ENCODE peak calls at places on chromosome X, in seven cellular contexts. Q is SK-N-SH, H is HepG2, F is HCT116, W is K562, L is GM12878, T is H1. R is an unnamed sample.

GRCh38 chrX:7346021-7346420 is 198.1 kb upstream of the PUDP start:
- DNase-seq in Q (no peak), H (no peak), F (no peak), W (no peak), L (no peak), T (no peak), R (no peak)

GRCh38 chrX:107704181-107704580 is 71.4 kb downstream of the TSC22D3 start:
- DNase-seq in Q (no peak), H (no peak), F (no peak), W (no peak), L (no peak), T (no peak), R (no peak)

GRCh38 chrX:37603938-37604409 is 32.5 kb downstream of the LANCL3 start:
- DNase-seq in Q (no peak), H (no peak), F (no peak), W (no peak), L (peak; percentile 2), T (no peak), R (no peak)

GRCh38 chrX:110795645-110796510 is at the start of gene CHRDL1:
- DNase-seq in Q (peak; percentile 75), H (no peak), F (no peak), W (no peak), L (no peak), T (peak; percentile 55), R (peak; percentile 16)

GRCh38 chrX:65127804-65128203 is 151.6 kb upstream of the ZC4H2 start:
- DNase-seq in Q (no peak), H (no peak), F (no peak), W (no peak), L (no peak), T (no peak), R (no peak)

GRCh38 chrX:123087326-123087725 is 96.8 kb upstream of the GRIA3 start:
- DNase-seq in Q (no peak), H (peak; percentile 81), F (no peak), W (no peak), L (no peak), T (no peak), R (no peak)

GRCh38 chrX:152904151-152905080 is 6.5 kb downstream of the ZNF185 start:
- DNase-seq in Q (peak; percentile 86), H (no peak), F (no peak), W (peak; percentile 76), L (no peak), T (peak; percentile 77), R (peak; percentile 48)

GRCh38 chrX:153226344-153227190 is 47.5 kb downstream of the MAGEA1 start:
- DNase-seq in Q (no peak), H (no peak), F (peak; percentile 67), W (peak; percentile 93), L (no peak), T (peak; percentile 86), R (no peak)

GRCh38 chrX:121987163-121987562 is 939.8 kb downstream of the GLUD2 start:
- DNase-seq in Q (peak; percentile 1), H (no peak), F (no peak), W (no peak), L (no peak), T (no peak), R (no peak)

GRCh38 chrX:88135735-88136134 is 611.3 kb upstream of the CPXCR1 start:
- DNase-seq in Q (no peak), H (peak; percentile 1), F (no peak), W (no peak), L (no peak), T (no peak), R (no peak)

GRCh38 chrX:120301497-120301896 is 9.8 kb downstream of the TMEM255A start:
- DNase-seq in Q (no peak), H (no peak), F (no peak), W (no peak), L (no peak), T (no peak), R (no peak)

GRCh38 chrX:106177106-106177981 is 9.2 kb downstream of the PWWP3B start:
- DNase-seq in Q (no peak), H (no peak), F (no peak), W (no peak), L (no peak), T (peak; percentile 72), R (no peak)

GRCh38 chrX:28586891-28587635 is at the start of gene IL1RAPL1:
- DNase-seq in Q (no peak), H (no peak), F (no peak), W (no peak), L (no peak), T (no peak), R (peak; percentile 16)

GRCh38 chrX:47628980-47629379 is 750 bp downstream of the CFP start:
- DNase-seq in Q (no peak), H (no peak), F (no peak), W (no peak), L (no peak), T (no peak), R (peak; percentile 83)

GRCh38 chrX:76605390-76605789 is 177.9 kb downstream of the MAGEE1 start:
- DNase-seq in Q (no peak), H (no peak), F (no peak), W (no peak), L (no peak), T (no peak), R (no peak)

GRCh38 chrX:13821740-13822139 is 4.8 kb upstream of the GPM6B start:
- DNase-seq in Q (no peak), H (no peak), F (no peak), W (no peak), L (no peak), T (no peak), R (no peak)

GRCh38 chrX:53000447-53001208 is 42.3 kb upstream of the FAM156A start:
- DNase-seq in Q (no peak), H (no peak), F (no peak), W (no peak), L (no peak), T (no peak), R (no peak)

GRCh38 chrX:21408776-21409175 is 34.6 kb downstream of the CNKSR2 start:
- DNase-seq in Q (no peak), H (no peak), F (no peak), W (no peak), L (no peak), T (no peak), R (no peak)

GRCh38 chrX:123217077-123217476 is 33.0 kb downstream of the GRIA3 start:
- DNase-seq in Q (no peak), H (no peak), F (no peak), W (peak; percentile 74), L (no peak), T (no peak), R (no peak)

GRCh38 chrX:133668225-133668931 is 253.1 kb upstream of the GPC4 start:
- DNase-seq in Q (no peak), H (no peak), F (no peak), W (no peak), L (no peak), T (no peak), R (no peak)
- TF ChIP-seq JUND in Q (no peak), H (no peak), F (no peak), W (no peak), L (no peak), T (no peak), R (no peak)

DNA sequence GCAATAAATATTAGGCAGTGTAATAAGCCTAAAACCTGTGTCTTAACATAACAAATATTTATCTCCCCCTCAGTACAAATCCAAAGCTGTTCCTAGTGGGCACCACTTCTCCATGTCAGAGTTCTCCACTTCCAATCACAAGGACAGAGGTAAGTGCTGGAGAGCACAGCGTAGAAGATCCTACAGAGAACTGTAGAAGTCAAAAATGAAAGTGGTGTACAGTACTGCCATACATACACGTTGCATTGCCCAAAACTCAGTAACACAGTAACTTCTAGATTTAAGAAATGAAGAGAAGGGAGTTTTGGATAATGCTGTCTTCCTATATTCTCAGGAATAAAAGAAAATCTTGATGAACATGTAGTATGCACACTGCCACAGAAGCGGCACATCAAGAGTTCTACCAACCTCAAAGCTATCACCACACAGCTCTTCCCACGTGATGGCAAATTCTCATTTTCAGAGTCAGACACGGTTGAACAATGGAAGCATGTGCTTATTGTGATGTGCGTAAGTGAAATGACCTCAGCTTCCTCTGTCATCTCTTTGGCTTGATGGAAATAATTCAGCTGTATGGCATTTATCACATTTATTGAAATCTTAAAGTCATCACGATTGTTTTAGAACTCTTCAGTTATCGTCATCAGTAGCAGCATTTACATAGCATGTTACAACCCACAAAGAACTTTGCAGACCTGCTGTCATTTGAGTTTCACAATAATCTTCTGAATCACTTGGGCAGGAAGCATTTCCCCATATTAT is 27.1 kb upstream of the SPANXN4 start:
- DNase-seq in Q (no peak), H (no peak), F (no peak), W (no peak), L (no peak), T (no peak), R (peak; percentile 0)
- TF ChIP-seq JUND in Q (no peak), H (no peak), F (no peak), W (no peak), L (no peak), T (no peak), R (no peak)

DNA sequence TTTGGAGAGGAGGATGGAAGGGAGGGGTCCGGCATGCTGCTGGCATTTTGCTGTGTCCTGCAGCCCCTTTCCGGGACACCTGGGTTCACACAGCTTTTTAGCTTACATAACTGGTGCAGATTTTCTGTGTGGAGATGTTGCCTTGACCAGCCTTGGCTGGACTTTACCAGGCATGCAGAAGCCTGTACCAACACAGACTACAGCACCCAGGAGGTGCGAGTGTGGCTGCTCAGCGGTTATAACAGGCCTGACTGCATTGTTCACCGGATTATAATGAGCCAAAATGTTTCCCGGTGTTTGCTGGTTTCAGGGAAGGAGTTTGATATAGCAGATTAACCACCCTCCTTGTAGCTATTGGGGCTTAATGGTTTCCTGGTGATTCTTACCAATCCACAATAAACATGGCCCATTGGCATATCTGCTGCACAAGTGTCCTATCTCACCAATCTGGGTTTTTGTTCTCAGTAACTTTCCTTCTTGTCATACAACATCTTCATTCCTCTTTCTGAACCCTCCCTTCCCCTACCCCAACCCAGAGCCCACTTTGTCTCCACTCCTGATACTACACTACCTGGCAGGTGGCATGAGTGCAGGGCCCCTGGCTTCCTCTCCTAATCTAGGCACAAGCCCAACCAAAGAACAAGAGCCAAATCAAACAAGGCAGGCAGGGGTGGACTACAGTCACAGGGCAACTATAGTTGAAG is 3.9 kb downstream of the RPL10 start:
- DNase-seq in Q (no peak), H (no peak), F (no peak), W (no peak), L (no peak), T (no peak), R (no peak)
- TF ChIP-seq JUND in Q (peak; percentile 1), H (no peak), F (no peak), W (no peak), L (no peak), T (no peak), R (no peak)

DNA sequence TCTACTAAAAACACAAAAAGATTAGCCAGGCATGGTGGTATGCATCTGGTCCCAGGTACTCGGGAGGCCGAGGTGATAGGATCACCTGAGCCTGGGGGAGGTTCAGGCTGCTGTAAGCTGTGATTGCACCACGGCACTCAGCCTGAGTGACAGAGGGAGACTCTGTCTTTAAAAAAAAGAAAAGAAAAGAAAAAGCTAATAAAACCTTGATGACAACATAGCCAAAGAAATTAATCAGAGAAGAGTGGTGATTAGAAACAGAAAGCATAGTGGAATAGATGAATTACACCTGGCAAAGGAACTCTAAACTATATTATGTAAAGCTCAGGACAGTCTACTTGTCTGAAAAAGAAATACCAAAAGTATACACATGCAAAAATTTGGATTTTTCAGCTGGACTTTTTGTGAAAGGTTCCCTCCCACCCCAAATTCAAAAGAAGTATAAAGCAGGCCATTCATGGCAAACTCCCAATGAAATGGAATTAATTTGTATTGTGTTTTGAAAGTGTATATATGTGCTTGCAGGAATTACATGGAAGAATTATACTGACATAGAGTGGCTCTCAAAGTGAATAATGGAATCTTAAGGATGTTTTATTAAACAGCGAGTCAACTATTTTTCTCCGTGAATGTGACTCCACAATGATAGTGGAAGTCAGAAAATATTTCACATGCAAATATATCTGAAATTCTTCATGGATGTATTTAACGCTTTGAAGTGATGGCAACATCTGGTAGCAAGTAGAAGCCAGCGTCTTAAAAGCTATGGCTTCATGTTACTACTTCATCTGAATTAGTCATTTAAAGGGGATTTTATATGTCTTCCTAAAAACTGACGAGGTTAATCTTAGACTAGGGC is 22.1 kb downstream of the PLS3 start:
- DNase-seq in Q (no peak), H (no peak), F (no peak), W (no peak), L (no peak), T (no peak), R (no peak)
- TF ChIP-seq JUND in Q (no peak), H (no peak), F (no peak), W (no peak), L (no peak), T (no peak), R (no peak)

R was measured in T47D.